ENCODE peak calls at places on chromosome 3, in four cellular contexts. J, N, M and F are unnamed samples.

GRCh38 chr3:8599146-8599545 is 45.5 kb downstream of the SSUH2 start:
- DNase-seq in J (no peak), N (no peak), M (no peak), F (no peak)

GRCh38 chr3:35617370-35617769 is 22.0 kb upstream of the ARPP21 start:
- DNase-seq in J (no peak), N (no peak), M (no peak), F (no peak)

GRCh38 chr3:142649996-142650693 is 54.0 kb downstream of the PLS1 start:
- DNase-seq in J (no peak), N (no peak), M (no peak), F (no peak)

GRCh38 chr3:176296066-176296597 is 901.1 kb downstream of the TBL1XR1 start:
- DNase-seq in J (no peak), N (no peak), M (no peak), F (no peak)

GRCh38 chr3:48047841-48048456 is 31.7 kb upstream of the MAP4 start:
- DNase-seq in J (no peak), N (peak; percentile 44), M (no peak), F (no peak)

GRCh38 chr3:62587579-62588031 is 214.3 kb upstream of the FEZF2 start:
- DNase-seq in J (no peak), N (no peak), M (no peak), F (peak; percentile 52)

GRCh38 chr3:60514085-60514649 is 737.1 kb downstream of the FHIT start:
- DNase-seq in J (no peak), N (no peak), M (no peak), F (no peak)

GRCh38 chr3:127448161-127448561 is 142.4 kb downstream of the TPRA1 start:
- DNase-seq in J (no peak), N (no peak), M (peak; percentile 40), F (peak; percentile 52)

GRCh38 chr3:9582332-9582731 is 28.7 kb upstream of the LHFPL4 start:
- DNase-seq in J (no peak), N (no peak), M (no peak), F (no peak)

GRCh38 chr3:45442679-45443214 is 54.4 kb downstream of the LARS2 start:
- DNase-seq in J (no peak), N (no peak), M (no peak), F (no peak)

GRCh38 chr3:51386852-51387229 is 1.8 kb downstream of the MANF start:
- DNase-seq in J (no peak), N (no peak), M (no peak), F (no peak)

GRCh38 chr3:187063286-187064081 is 75.8 kb downstream of the RPL39L start:
- DNase-seq in J (no peak), N (peak; percentile 89), M (no peak), F (no peak)

DNA sequence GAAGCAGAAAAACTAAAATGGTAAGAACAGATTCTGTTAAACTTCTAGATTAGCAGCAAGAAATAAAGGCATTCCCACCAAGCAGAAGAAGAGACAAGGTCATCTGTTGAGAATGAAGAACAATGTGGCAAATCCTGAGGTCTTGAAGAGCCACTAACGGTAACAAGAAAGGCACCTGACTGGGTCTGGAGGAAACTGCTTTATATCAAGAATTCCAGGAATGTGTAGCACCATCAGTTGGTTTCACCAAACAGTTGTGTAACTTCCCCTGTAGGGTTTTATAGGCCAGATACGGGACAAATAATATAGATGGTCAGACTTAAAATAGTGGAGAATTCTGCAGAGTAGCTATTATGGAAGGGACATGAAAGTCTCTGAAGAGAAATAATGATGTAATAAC is 57.3 kb downstream of the ACAP2 start:
- DNase-seq in J (no peak), N (no peak), M (no peak), F (no peak)
- TF ChIP-seq NFIC in J (no peak), N (no peak), M (no peak), F (no peak)

GRCh38 chr3:111750278-111750884 is 108.7 kb upstream of the PHLDB2 start:
- DNase-seq in J (no peak), N (no peak), M (no peak), F (no peak)
- H3K4me1 ChIP-seq in J (no peaks in the 10 kb centered on the region), N (peaks cover 14% of the 10 kb centered on the region), M (no peaks in the 10 kb centered on the region), F (peaks cover 4% of the 10 kb centered on the region)

GRCh38 chr3:72299321-72299802 is 514.4 kb upstream of the PROK2 start:
- DNase-seq in J (no peak), N (no peak), M (no peak), F (peak; percentile 65)
- TF ChIP-seq POLR2AphosphoS5 in J (no peak), N (no peak), M (no peak), F (no peak)

GRCh38 chr3:171831936-171832335 is 11.2 kb upstream of the TMEM212 start:
- DNase-seq in J (no peak), N (no peak), M (no peak), F (no peak)

GRCh38 chr3:171827836-171828458 is 15.2 kb upstream of the TMEM212 start:
- DNase-seq in J (no peak), N (no peak), M (no peak), F (no peak)

GRCh38 chr3:171828852-171829770 is 14.0 kb upstream of the TMEM212 start:
- DNase-seq in J (no peak), N (no peak), M (no peak), F (no peak)

GRCh38 chr3:171827385-171827784 is 15.8 kb upstream of the TMEM212 start:
- DNase-seq in J (no peak), N (no peak), M (no peak), F (no peak)

DNA sequence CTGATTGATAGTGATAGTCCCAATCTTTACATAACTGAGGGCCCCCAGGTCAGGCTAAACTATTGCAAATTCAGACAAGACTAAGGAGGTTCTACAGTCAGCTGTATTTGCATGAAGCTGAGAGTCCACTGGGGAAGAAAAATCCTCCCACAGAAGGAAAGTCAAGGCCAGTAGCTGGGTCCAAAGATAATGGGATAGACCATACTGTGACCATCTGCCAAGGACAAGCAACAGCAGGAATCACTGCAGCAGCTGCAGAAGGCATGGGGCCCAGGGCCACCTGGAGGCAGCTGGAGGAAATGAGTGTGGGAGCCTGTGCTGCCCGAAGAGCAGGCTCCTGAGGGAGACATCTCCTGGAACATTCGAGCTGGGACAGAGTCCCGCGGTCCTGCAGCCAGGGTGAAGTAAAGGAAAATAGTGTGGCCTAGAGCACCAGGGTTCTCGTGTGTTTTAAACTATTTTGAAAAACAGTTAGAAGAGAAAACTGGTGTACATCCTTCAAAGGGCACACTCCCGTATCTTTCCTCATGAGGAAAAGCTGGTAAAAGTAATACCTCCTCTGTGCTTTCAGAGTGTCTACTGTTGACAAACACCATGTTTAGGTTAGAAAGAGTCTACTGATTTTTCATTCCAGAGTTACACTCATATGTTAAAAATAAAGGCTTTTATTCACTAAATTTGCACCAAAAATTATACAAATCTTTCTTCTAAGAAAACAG is 13.1 kb upstream of the TMEM212 start:
- DNase-seq in J (no peak), N (peak; percentile 81), M (no peak), F (peak; percentile 59)
- TF ChIP-seq NFIC in J (no peak), N (no peak), M (peak; percentile 52), F (no peak)

GRCh38 chr3:150547045-150547753 is 612 bp downstream of the EIF2A start:
- DNase-seq in J (no peak), N (no peak), M (no peak), F (no peak)

GRCh38 chr3:150544726-150545125 is 1.6 kb downstream of the SERP1 start:
- DNase-seq in J (no peak), N (peak; percentile 12), M (no peak), F (no peak)

GRCh38 chr3:150546226-150547044 is at the start of the genes EIF2A and SERP1:
- DNase-seq in J (peak; percentile 98), N (peak; percentile 97), M (peak; percentile 88), F (peak; percentile 94)

GRCh38 chr3:150544040-150544439 is 2.3 kb downstream of the SERP1 start:
- DNase-seq in J (no peak), N (no peak), M (no peak), F (no peak)

GRCh38 chr3:150545419-150546225 is 674 bp downstream of the SERP1 start:
- DNase-seq in J (no peak), N (peak; percentile 7), M (peak; percentile 14), F (no peak)
- H3K4me1 ChIP-seq in J (peaks cover 3% of the 10 kb centered on the region), N (peaks cover 54% of the 10 kb centered on the region), M (peaks cover 4% of the 10 kb centered on the region), F (peaks cover 5% of the 10 kb centered on the region)